ENCODE peak calls at places on chromosome 10, in six cellular contexts. Z is T1000, N is breast epithelium, P is NCI-H446 treated with DMSO at 0.1 percent for 48 hours, E is frontal cortex, C is ovary. Q is an unnamed sample.

GRCh38 chr10:131982796-131983195 is 1.1 kb upstream of the BNIP3 start:
- DNase-seq in N (no peak), E (peak; percentile 12), C (peak; percentile 64), P (no peak), Z (no peak), Q (no peak)

GRCh38 chr10:22667093-22667480 is 47.3 kb downstream of the PIP4K2A start:
- DNase-seq in C (no peak), N (no peak), E (no peak), P (no peak), Z (no peak), Q (no peak)

GRCh38 chr10:60141916-60142559 is 235.7 kb upstream of the CCDC6 start:
- DNase-seq in P (no peak), N (no peak), E (no peak), C (no peak), Z (no peak), Q (no peak)

GRCh38 chr10:51251110-51251509 is 176.8 kb downstream of the PRKG1 start:
- DNase-seq in C (no peak), N (no peak), Z (no peak), P (no peak), E (no peak), Q (no peak)

GRCh38 chr10:11663763-11664555 is 52.5 kb upstream of the USP6NL start:
- DNase-seq in C (no peak), Z (no peak), E (no peak), N (no peak), P (no peak), Q (no peak)

GRCh38 chr10:53315709-53316108 is 543.1 kb upstream of the MBL2 start:
- DNase-seq in Z (no peak), C (no peak), E (no peak), N (no peak), P (no peak), Q (no peak)

GRCh38 chr10:36725581-36726520 is 399.5 kb upstream of the ANKRD30A start:
- DNase-seq in Z (peak; percentile 84), N (peak; percentile 71), C (no peak), E (no peak), P (peak; percentile 75), Q (peak; percentile 53)

GRCh38 chr10:96416643-96417042 is 57.8 kb upstream of the OPALIN start:
- DNase-seq in Z (no peak), C (no peak), P (no peak), N (peak; percentile 62), E (peak; percentile 8), Q (no peak)

GRCh38 chr10:10293431-10293830 is 724.2 kb upstream of the CELF2 start:
- DNase-seq in Z (no peak), N (no peak), E (no peak), C (peak; percentile 41), P (no peak), Q (no peak)

GRCh38 chr10:62335326-62335725 is 38.8 kb upstream of the ZNF365 start:
- DNase-seq in E (no peak), Z (no peak), P (no peak), N (no peak), C (no peak), Q (no peak)

GRCh38 chr10:54125098-54125747 is 675.8 kb downstream of the PCDH15 start:
- DNase-seq in E (no peak), N (no peak), P (no peak), C (no peak), Z (no peak), Q (no peak)

GRCh38 chr10:1368772-1369171 is 312.6 kb downstream of the WDR37 start:
- DNase-seq in E (no peak), C (no peak), Z (no peak), N (peak; percentile 13), P (no peak), Q (peak; percentile 25)

GRCh38 chr10:70740441-70741288 is 44.5 kb downstream of the TBATA start:
- DNase-seq in P (no peak), E (no peak), Z (no peak), C (no peak), N (no peak), Q (no peak)

GRCh38 chr10:103545366-103545765 is 51.9 kb downstream of the NEURL1 start:
- DNase-seq in P (no peak), E (no peak), Z (no peak), N (no peak), C (no peak), Q (no peak)

GRCh38 chr10:29588640-29589421 is 45.9 kb downstream of the SVIL start:
- DNase-seq in N (no peak), E (no peak), Z (no peak), C (no peak), P (no peak), Q (peak; percentile 54)

GRCh38 chr10:113058175-113058961 is 108.3 kb downstream of the TCF7L2 start:
- DNase-seq in P (no peak), C (no peak), N (no peak), E (no peak), Z (no peak), Q (no peak)

GRCh38 chr10:123645615-123646014 is 20.5 kb upstream of the GPR26 start:
- DNase-seq in C (no peak), N (no peak), P (no peak), E (no peak), Z (no peak), Q (no peak)

GRCh38 chr10:1266033-1266802 is 210.0 kb downstream of the WDR37 start:
- DNase-seq in C (no peak), E (no peak), Z (no peak), N (no peak), P (no peak), Q (no peak)

GRCh38 chr10:78688945-78689935 is 379.5 kb upstream of the ZMIZ1 start:
- DNase-seq in P (peak; percentile 89), N (no peak), C (no peak), E (peak; percentile 14), Z (no peak), Q (no peak)

GRCh38 chr10:5527332-5528200 is 2.8 kb downstream of the CALML3 start:
- DNase-seq in C (no peak), P (no peak), E (no peak), N (peak; percentile 42), Z (no peak), Q (no peak)

GRCh38 chr10:110274629-110275028 is 30.1 kb downstream of the SMNDC1 start:
- DNase-seq in N (no peak), Z (no peak), C (no peak), P (no peak), E (no peak), Q (no peak)

GRCh38 chr10:75663947-75664664 is 232.7 kb downstream of the LRMDA start:
- DNase-seq in P (no peak), C (no peak), N (no peak), E (no peak), Z (no peak), Q (no peak)

GRCh38 chr10:1735562-1735961 is 1.8 kb downstream of the ADARB2 start:
- DNase-seq in N (no peak), Z (no peak), E (no peak), C (no peak), P (no peak), Q (no peak)

Q was measured in RCC 7860.